ENCODE peak calls at places on chromosomes 16 and 17, in six cellular contexts. O is sciatic nerve, E is AG04449, J is KG1, B is cerebellar cortex, P is hippocampal formation. R is an unnamed sample.

GRCh38 chr16:56856876-56857447 is 8.0 kb upstream of the SLC12A3 start:
- DNase-seq in O (no peak), E (no peak), J (no peak), B (no peak), P (no peak), R (no peak)

GRCh38 chr16:31714899-31715504 is 158.6 kb upstream of the ZNF267 start:
- DNase-seq in O (no peak), E (no peak), P (no peak), B (no peak), J (no peak), R (no peak)

GRCh38 chr16:86924537-86924936 is 346.2 kb downstream of the FOXL1 start:
- DNase-seq in P (no peak), J (no peak), E (peak), B (no peak), O (no peak), R (no peak)

GRCh38 chr17:76901542-76902197 is 33.5 kb downstream of the MGAT5B start:
- DNase-seq in O (no peak), B (no peak), E (no peak), P (no peak), J (no peak), R (no peak)

GRCh38 chr17:57940653-57941329 is 14.4 kb downstream of the CUEDC1 start:
- DNase-seq in P (peak), J (no peak), B (peak), O (no peak), E (no peak), R (no peak)

GRCh38 chr17:67245694-67246397 is 850 bp upstream of the HELZ start:
- DNase-seq in B (peak), E (no peak), P (no peak), O (peak), J (no peak), R (peak)

GRCh38 chr16:80015566-80015965 is 415.0 kb upstream of the MAF start:
- DNase-seq in O (no peak), B (no peak), J (no peak), P (no peak), E (no peak), R (no peak)

GRCh38 chr17:4008496-4009163 is 44.4 kb upstream of the ATP2A3 start:
- DNase-seq in P (no peak), J (no peak), E (no peak), B (no peak), O (peak), R (no peak)

GRCh38 chr17:17750881-17751280 is 69.6 kb downstream of the RAI1 start:
- DNase-seq in B (no peak), P (no peak), J (peak), E (no peak), O (no peak), R (no peak)

GRCh38 chr16:77782694-77783093 is 5.7 kb upstream of the VAT1L start:
- DNase-seq in J (no peak), B (no peak), P (no peak), O (no peak), E (no peak), R (no peak)

GRCh38 chr17:65228734-65229390 is 91.7 kb downstream of the RGS9 start:
- DNase-seq in P (no peak), O (no peak), B (no peak), J (peak), E (no peak), R (no peak)

GRCh38 chr17:63571632-63572310 is 21.5 kb downstream of the DCAF7 start:
- DNase-seq in E (peak), J (no peak), P (no peak), B (no peak), O (no peak), R (no peak)

GRCh38 chr17:31067699-31068184 is 27.0 kb upstream of the NF1 start:
- DNase-seq in E (no peak), B (no peak), O (no peak), J (no peak), P (no peak), R (no peak)

GRCh38 chr16:89656435-89657121 is 930 bp downstream of the CHMP1A start:
- DNase-seq in E (no peak), J (no peak), P (no peak), B (no peak), O (no peak), R (peak)

GRCh38 chr16:66131156-66131807 is 235.2 kb upstream of the CDH5 start:
- DNase-seq in P (no peak), E (no peak), O (no peak), B (no peak), J (no peak), R (no peak)

GRCh38 chr17:77571562-77571981 is 386.9 kb upstream of the TNRC6C start:
- DNase-seq in J (no peak), B (peak), O (no peak), E (no peak), P (peak), R (no peak)

GRCh38 chr17:31308372-31308905 is 5.4 kb downstream of the EVI2B start:
- DNase-seq in E (no peak), J (peak), B (no peak), P (no peak), O (no peak), R (no peak)

R was measured in ecto neural progenitor cell.